ENCODE peak calls at places on chromosomes 13 and 19, in ten cellular contexts. C is stimulated activated CD8-positive, alpha-beta memory T cell treated with anti-CD3 and anti-CD28 coated beads, Interleukin-4, amount 100 ng/mL, for 4 hours; S is posterior vena cava; V is fibroblast of gingiva; B is BE2C; N is dorsolateral prefrontal cortex; D is left lung; L is endothelial cell of umbilical vein; U is uterus; J is stimulated activated CD4-positive, alpha-beta T cell treated with anti-CD3 and anti-CD28 coated beads, Interleukin-1b, Interleukin-23, amount 100 ng/mL, for 24 hours. T is an unnamed sample.
A peak's percentile ranks its signal among the peaks of the same experiment; 100 is the strongest.

GRCh38 chr13:26401578-26402021 is 147.7 kb downstream of the CDK8 start:
- DNase-seq in C (no peak), S (no peak), V (no peak), B (no peak), N (no peak), D (no peak), L (no peak), U (no peak), J (no peak), T (no peak)

GRCh38 chr19:38812841-38813320 is at the start of gene LGALS4:
- DNase-seq in C (no peak), S (no peak), V (no peak), B (no peak), N (no peak), D (no peak), L (no peak), U (no peak), J (no peak), T (no peak)

GRCh38 chr13:94959616-94960015 is 247.3 kb upstream of the SOX21 start:
- DNase-seq in C (no peak), S (no peak), V (no peak), B (no peak), N (no peak), D (no peak), L (no peak), U (no peak), J (no peak), T (no peak)

GRCh38 chr13:29538625-29538976 is 56.9 kb downstream of the SLC7A1 start:
- DNase-seq in C (no peak), S (no peak), V (peak; percentile 68), B (no peak), N (no peak), D (no peak), L (no peak), U (no peak), J (no peak), T (no peak)

GRCh38 chr19:39506944-39507714 is 7.8 kb upstream of the SELENOV start:
- DNase-seq in C (peak; percentile 17), S (no peak), V (peak; percentile 36), B (peak; percentile 82), N (peak; percentile 45), D (no peak), L (peak; percentile 69), U (no peak), J (peak; percentile 63), T (peak; percentile 76)

GRCh38 chr19:1082165-1082927 is 12.8 kb downstream of the POLR2E start:
- DNase-seq in C (no peak), S (peak; percentile 85), V (no peak), B (peak; percentile 88), N (no peak), D (peak; percentile 89), L (peak; percentile 40), U (no peak), J (peak; percentile 76), T (peak; percentile 83)

GRCh38 chr19:33407140-33407551 is 33.6 kb downstream of the CEBPG start:
- DNase-seq in C (no peak), S (no peak), V (no peak), B (no peak), N (no peak), D (no peak), L (no peak), U (no peak), J (no peak), T (no peak)

GRCh38 chr19:4284176-4284958 is 5.3 kb downstream of the SHD start:
- DNase-seq in C (no peak), S (no peak), V (no peak), B (peak; percentile 81), N (no peak), D (no peak), L (no peak), U (no peak), J (no peak), T (no peak)

GRCh38 chr19:28868836-28869235 is 344.1 kb downstream of the UQCRFS1 start:
- DNase-seq in C (no peak), S (no peak), V (no peak), B (no peak), N (no peak), D (no peak), L (no peak), U (no peak), J (no peak), T (no peak)

GRCh38 chr13:114068723-114069322 is 63.6 kb downstream of the RASA3 start:
- DNase-seq in C (no peak), S (peak; percentile 81), V (peak; percentile 80), B (no peak), N (no peak), D (peak; percentile 48), L (peak; percentile 53), U (peak; percentile 55), J (no peak), T (no peak)

GRCh38 chr19:37966211-37967072 is 59.4 kb downstream of the SIPA1L3 start:
- DNase-seq in C (no peak), S (peak; percentile 65), V (no peak), B (no peak), N (no peak), D (no peak), L (no peak), U (no peak), J (no peak), T (no peak)

GRCh38 chr13:95452376-95452775 is 100.1 kb upstream of the CLDN10 start:
- DNase-seq in C (no peak), S (no peak), V (no peak), B (no peak), N (no peak), D (no peak), L (no peak), U (no peak), J (no peak), T (no peak)

T was measured in stimulated activated effector memory CD8-positive, alpha-beta T cell treated with anti-CD3 and anti-CD28 coated beads, Interleukin-12 subunit alpha, Interleukin-12 subunit beta, amount 100 ng/mL, for 72 hours.